ENCODE peak calls at places on chromosomes 12 and 14, in nine cellular contexts. H is stimulated activated CD4-positive, alpha-beta T cell treated with anti-CD3 and anti-CD28 coated beads, Interleukin-1b, Interleukin-23, amount 100 ng/mL, for 24 hours; T is neuronal stem cell; C is GM04504; J is stimulated activated CD8-positive, alpha-beta memory T cell treated with anti-CD3 and anti-CD28 coated beads, Interleukin-4, amount 100 ng/mL, for 1 hour; Z is globus pallidus; L is mesendoderm; G is cerebellar cortex; P is KBM-7. Y is an unnamed sample.

GRCh38 chr14:39203659-39204606 is 28.9 kb downstream of the PNN start:
- DNase-seq in P (peak; percentile 22), Z (no peak), H (no peak), G (no peak), T (no peak), J (no peak), L (peak; percentile 95), C (no peak), Y (no peak)

GRCh38 chr12:11648514-11649412 is 711 bp upstream of the ETV6 start:
- DNase-seq in H (peak; percentile 31), Z (peak; percentile 75), L (peak; percentile 93), P (peak; percentile 95), T (peak; percentile 84), G (peak; percentile 71), J (peak; percentile 29), C (peak; percentile 65), Y (peak; percentile 62)

GRCh38 chr14:97924922-97925613 is 1127.9 kb downstream of the VRK1 start:
- DNase-seq in Z (no peak), C (no peak), J (no peak), L (no peak), H (no peak), G (no peak), P (no peak), T (no peak), Y (no peak)

GRCh38 chr12:61554268-61555008 is 705.8 kb upstream of the USP15 start:
- DNase-seq in Z (no peak), C (no peak), P (no peak), J (no peak), G (no peak), T (no peak), H (no peak), L (no peak), Y (no peak)

GRCh38 chr14:50906326-50906725 is 34.5 kb downstream of the ABHD12B start:
- DNase-seq in G (no peak), Z (peak; percentile 69), C (no peak), L (no peak), P (no peak), T (no peak), J (no peak), H (no peak), Y (peak; percentile 19)

GRCh38 chr14:71658261-71658860 is 273.9 kb upstream of the RGS6 start:
- DNase-seq in G (peak; percentile 78), P (no peak), T (no peak), H (no peak), C (no peak), J (no peak), L (no peak), Z (no peak), Y (no peak)

GRCh38 chr12:62436164-62436503 is 30.5 kb upstream of the MON2 start:
- DNase-seq in J (no peak), P (no peak), G (no peak), Z (no peak), T (no peak), C (no peak), H (no peak), L (no peak), Y (no peak)

GRCh38 chr12:110039085-110039807 is 9.1 kb downstream of the C12orf76 start:
- DNase-seq in T (no peak), G (no peak), J (no peak), C (peak; percentile 84), L (peak; percentile 78), Z (no peak), H (no peak), P (peak; percentile 22), Y (no peak)

GRCh38 chr12:14611640-14612203 is 44.0 kb upstream of the PLBD1 start:
- DNase-seq in T (no peak), Z (no peak), C (no peak), P (no peak), L (no peak), H (no peak), G (no peak), J (no peak), Y (no peak)

GRCh38 chr12:38157933-38158401 is 158.6 kb upstream of the ALG10B start:
- DNase-seq in T (no peak), Z (no peak), G (no peak), L (no peak), H (no peak), C (no peak), J (no peak), P (no peak), Y (no peak)

GRCh38 chr12:48286665-48287064 is 64.1 kb downstream of the ZNF641 start:
- DNase-seq in Z (no peak), J (no peak), P (peak; percentile 28), G (peak; percentile 11), L (peak; percentile 58), T (no peak), H (no peak), C (no peak), Y (no peak)

GRCh38 chr14:90168425-90169105 is 87.8 kb upstream of the PSMC1 start:
- DNase-seq in C (peak; percentile 15), Z (no peak), P (no peak), J (no peak), T (no peak), G (no peak), L (peak; percentile 44), H (no peak), Y (no peak)